ENCODE peak calls at places on chromosomes 5 and 9, in ten cellular contexts. L is Peyer's patch, E is adrenal gland, G is GM13976, O is colonic mucosa, A is body of pancreas, U is GM06990, D is mesothelial cell of epicardium, R is fibroblast of pulmonary artery, Y is spleen. F is an unnamed sample.

GRCh38 chr5:40623480-40624420 is 56.0 kb upstream of the PTGER4 start:
- DNase-seq in U (no peak), R (no peak), O (no peak), D (no peak), E (no peak), L (no peak), G (no peak), A (no peak), Y (no peak), F (no peak)

GRCh38 chr9:72828281-72828731 is 124.5 kb downstream of the ALDH1A1 start:
- DNase-seq in O (no peak), L (no peak), Y (no peak), U (no peak), D (no peak), E (no peak), G (no peak), R (no peak), A (no peak), F (no peak)

GRCh38 chr9:121233906-121234901 is 32.5 kb upstream of the RAB14 start:
- DNase-seq in Y (no peak), D (no peak), O (no peak), E (no peak), G (no peak), R (peak), L (no peak), A (no peak), U (no peak), F (no peak)

GRCh38 chr9:87569008-87569908 is 71.6 kb downstream of the DAPK1 start:
- DNase-seq in O (no peak), L (no peak), Y (no peak), A (peak), G (no peak), D (no peak), R (peak), U (no peak), E (peak), F (no peak)

GRCh38 chr9:132789706-132790105 is 88.4 kb downstream of the AK8 start:
- DNase-seq in D (peak), E (no peak), G (no peak), Y (no peak), O (peak), A (no peak), R (no peak), L (no peak), U (no peak), F (no peak)

GRCh38 chr9:95772320-95773060 is 103.0 kb upstream of the ERCC6L2 start:
- DNase-seq in A (peak), O (peak), E (peak), Y (no peak), G (no peak), R (peak), U (no peak), L (no peak), D (peak), F (peak)

GRCh38 chr9:96484521-96484931 is 34.6 kb downstream of the HABP4 start:
- DNase-seq in U (peak), G (peak), O (no peak), D (no peak), A (no peak), E (no peak), Y (no peak), R (no peak), L (no peak), F (no peak)

GRCh38 chr5:77133061-77133758 is 46.1 kb upstream of the ZBED3 start:
- DNase-seq in G (no peak), A (peak), Y (no peak), U (no peak), D (no peak), O (peak), L (peak), R (peak), E (peak), F (peak)

GRCh38 chr5:1054018-1054798 is 45.6 kb downstream of the NKD2 start:
- DNase-seq in E (no peak), L (no peak), D (no peak), G (no peak), A (no peak), Y (no peak), O (no peak), U (no peak), R (no peak), F (no peak)

GRCh38 chr9:95793924-95794828 is 81.3 kb upstream of the ERCC6L2 start:
- DNase-seq in Y (no peak), D (no peak), R (peak), O (no peak), L (no peak), A (no peak), G (no peak), E (no peak), U (no peak), F (peak)

GRCh38 chr5:39164529-39165402 is 54.6 kb downstream of the FYB1 start:
- DNase-seq in D (no peak), Y (no peak), G (no peak), L (no peak), A (no peak), O (no peak), E (no peak), R (no peak), U (no peak), F (no peak)

GRCh38 chr9:99169982-99170761 is 51.6 kb downstream of the ALG2 start:
- DNase-seq in R (no peak), G (no peak), A (no peak), L (no peak), O (no peak), D (no peak), E (no peak), U (no peak), Y (no peak), F (no peak)

GRCh38 chr5:72543365-72543764 is 36.2 kb upstream of the ZNF366 start:
- DNase-seq in E (no peak), Y (no peak), U (no peak), L (no peak), R (peak), D (no peak), G (no peak), A (no peak), O (no peak), F (peak)

GRCh38 chr5:95647331-95647659 is 718 bp downstream of the RFESD start:
- DNase-seq in L (no peak), R (no peak), G (no peak), O (no peak), D (no peak), A (no peak), Y (no peak), U (no peak), E (no peak), F (no peak)

GRCh38 chr5:170628028-170628427 is 124.2 kb downstream of the KCNIP1 start:
- DNase-seq in R (no peak), A (no peak), D (no peak), E (no peak), L (no peak), G (no peak), O (no peak), Y (peak), U (no peak), F (no peak)

GRCh38 chr5:35651002-35651756 is 33.5 kb downstream of the SPEF2 start:
- DNase-seq in E (peak), D (no peak), U (no peak), Y (no peak), R (peak), L (peak), G (peak), O (peak), A (peak), F (peak)

GRCh38 chr5:5135957-5136676 is 4.0 kb upstream of the ADAMTS16 start:
- DNase-seq in Y (no peak), G (no peak), L (no peak), R (no peak), A (no peak), E (no peak), O (no peak), U (no peak), D (no peak), F (no peak)

GRCh38 chr9:5453673-5454072 is 3.3 kb downstream of the CD274 start:
- DNase-seq in Y (no peak), R (no peak), L (no peak), E (no peak), A (no peak), O (no peak), D (no peak), U (no peak), G (no peak), F (no peak)

GRCh38 chr9:35350827-35351549 is 138.9 kb upstream of the RUSC2 start:
- DNase-seq in A (no peak), G (no peak), D (no peak), O (no peak), Y (no peak), R (peak), U (no peak), E (peak), L (no peak), F (peak)

GRCh38 chr9:114553202-114553601 is 34.4 kb upstream of the ATP6V1G1 start:
- DNase-seq in Y (no peak), U (no peak), O (no peak), L (no peak), R (no peak), A (no peak), D (no peak), E (no peak), G (no peak), F (no peak)

GRCh38 chr9:131641618-131642495 is 96.5 kb downstream of the PRRT1B start:
- DNase-seq in Y (no peak), R (no peak), E (no peak), O (peak), L (no peak), D (no peak), G (no peak), U (no peak), A (no peak), F (peak)

GRCh38 chr5:157312492-157312891 is 46.6 kb downstream of the CYFIP2 start:
- DNase-seq in A (peak), E (peak), Y (no peak), U (no peak), D (no peak), R (peak), G (peak), O (peak), L (peak), F (peak)

DNA sequence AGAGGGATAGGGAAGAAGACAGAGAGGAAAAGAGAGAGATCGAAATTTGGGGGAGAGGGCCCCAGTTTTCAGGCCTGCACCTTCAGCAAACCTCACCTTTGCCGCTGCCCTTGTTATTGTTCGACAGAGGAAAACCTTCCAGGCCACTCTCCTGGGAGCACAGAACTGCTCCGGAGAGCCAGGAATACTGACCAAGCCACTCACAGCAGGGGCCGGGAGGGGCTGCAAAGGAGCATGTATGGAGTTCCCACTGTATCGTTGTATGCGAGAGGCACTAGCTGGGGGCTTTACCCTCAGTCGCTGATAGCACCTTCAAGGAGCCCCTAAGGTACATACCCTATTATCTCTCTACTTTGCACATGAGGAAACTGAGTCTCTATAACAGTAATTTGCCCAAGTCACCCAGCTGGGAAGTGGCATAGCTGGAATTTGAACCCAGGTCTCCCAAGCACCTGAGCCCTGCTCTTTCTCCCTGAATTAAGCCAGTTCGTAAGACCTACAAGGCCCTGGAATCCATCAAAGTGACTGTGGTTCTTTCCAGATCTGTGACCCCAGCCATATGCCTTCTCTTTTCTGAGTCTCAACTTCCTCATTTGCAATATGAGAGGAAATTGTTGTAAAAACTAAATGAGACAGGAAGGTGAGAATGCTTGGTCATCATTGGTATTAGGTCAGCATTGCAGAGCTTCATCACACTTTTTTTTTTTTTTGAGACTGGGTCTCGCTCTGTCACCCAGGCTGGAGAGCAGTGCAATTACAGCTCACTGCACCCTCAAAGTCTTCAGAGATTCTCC is 21.0 kb upstream of the FOXE1 start:
- DNase-seq in Y (no peak), A (no peak), R (no peak), D (no peak), U (no peak), L (no peak), O (no peak), G (no peak), E (no peak), F (no peak)
- TF ChIP-seq CTCF in Y (no peak), A (no peak), R (no peak), D (no peak), U (no peak), L (no peak), O (no peak), G (no peak), E (no peak), F (no peak)

GRCh38 chr5:11076945-11077613 is 316.0 kb upstream of the DAP start:
- DNase-seq in L (no peak), E (no peak), U (no peak), G (no peak), Y (no peak), R (no peak), D (no peak), A (no peak), O (no peak), F (no peak)

GRCh38 chr5:11072556-11072955 is 311.5 kb upstream of the DAP start:
- DNase-seq in U (no peak), G (no peak), A (no peak), D (no peak), E (no peak), O (no peak), R (no peak), Y (no peak), L (no peak), F (no peak)

DNA sequence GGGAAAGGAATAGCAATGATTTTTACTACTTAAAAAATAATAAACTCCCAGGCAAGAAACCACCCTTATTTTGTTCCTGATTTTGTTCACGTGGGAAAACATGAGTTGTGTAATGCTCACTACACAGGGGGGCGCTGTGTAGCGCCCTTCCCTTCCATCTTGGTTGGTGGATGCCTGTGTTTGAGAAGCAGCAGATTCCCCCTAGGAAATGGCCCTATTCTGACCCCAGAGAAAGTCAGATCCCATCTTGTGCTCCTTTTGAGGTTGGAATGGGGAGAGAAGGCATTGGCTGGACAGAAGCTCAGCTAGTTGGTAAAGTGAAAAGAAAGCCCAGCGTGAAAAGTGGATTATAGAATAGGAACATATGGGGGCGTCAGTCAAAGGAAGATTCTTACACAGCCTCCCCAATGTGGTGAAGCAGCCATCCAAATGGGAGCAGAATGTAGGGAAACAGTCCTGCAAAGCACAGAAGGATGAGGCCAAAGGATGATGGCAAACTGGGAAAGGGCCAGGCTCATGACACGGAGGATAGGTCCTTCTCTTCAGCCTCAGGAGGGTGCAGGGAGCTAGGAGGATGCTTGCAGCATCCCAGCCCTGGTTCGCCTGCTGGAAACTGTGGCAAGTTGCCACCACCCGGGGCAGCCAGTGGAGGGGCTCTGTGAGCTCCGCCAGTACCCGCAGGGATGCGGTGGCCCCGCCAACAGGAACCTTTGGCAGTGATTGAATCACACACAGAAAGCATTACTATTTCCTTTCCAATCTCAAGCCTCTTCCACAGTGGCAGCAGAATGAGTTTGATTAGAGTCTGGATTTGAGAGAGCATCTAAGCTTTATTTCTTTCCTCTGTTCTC is 314.2 kb upstream of the DAP start:
- DNase-seq in Y (no peak), R (no peak), G (no peak), U (no peak), E (no peak), A (no peak), O (no peak), D (no peak), L (no peak), F (no peak)
- TF ChIP-seq CTCF in Y (no peak), R (no peak), G (no peak), U (peak), E (no peak), A (no peak), O (no peak), D (no peak), L (no peak), F (peak)

GRCh38 chr5:134784241-134784920 is 25.8 kb downstream of the DDX46 start:
- DNase-seq in O (no peak), E (no peak), Y (no peak), D (no peak), G (no peak), U (no peak), R (peak), L (no peak), A (no peak), F (no peak)
- TF ChIP-seq CTCF in O (no peak), E (no peak), Y (no peak), D (no peak), G (no peak), U (peak), R (peak), L (peak), A (no peak), F (peak)

GRCh38 chr5:132228241-132229035 is 785 bp upstream of the P4HA2 start:
- DNase-seq in Y (peak), A (no peak), O (peak), U (no peak), L (peak), E (no peak), D (peak), G (no peak), R (no peak), F (no peak)
- TF ChIP-seq CTCF in Y (no peak), A (no peak), O (no peak), U (no peak), L (no peak), E (no peak), D (no peak), G (no peak), R (no peak), F (no peak)

GRCh38 chr5:141756196-141756595 is 74.2 kb upstream of the ARAP3 start:
- DNase-seq in R (no peak), A (no peak), O (no peak), D (no peak), U (no peak), E (no peak), Y (no peak), G (no peak), L (no peak), F (no peak)

GRCh38 chr5:141757402-141757801 is 75.4 kb upstream of the ARAP3 start:
- DNase-seq in Y (no peak), R (peak), E (no peak), L (no peak), A (peak), G (no peak), U (no peak), D (no peak), O (peak), F (peak)

GRCh38 chr5:141760193-141760592 is 78.2 kb upstream of the ARAP3 start:
- DNase-seq in L (no peak), R (no peak), D (no peak), E (no peak), U (no peak), A (no peak), O (no peak), Y (no peak), G (no peak), F (no peak)

GRCh38 chr5:141760753-141761152 is 78.7 kb upstream of the ARAP3 start:
- DNase-seq in G (no peak), U (no peak), A (no peak), R (no peak), D (no peak), L (no peak), E (no peak), O (no peak), Y (no peak), F (no peak)

GRCh38 chr5:141758316-141758965 is 76.4 kb upstream of the ARAP3 start:
- DNase-seq in U (no peak), E (no peak), O (no peak), Y (no peak), A (no peak), R (no peak), L (no peak), G (no peak), D (peak), F (no peak)
- TF ChIP-seq CTCF in U (no peak), E (no peak), O (no peak), Y (no peak), A (no peak), R (no peak), L (no peak), G (no peak), D (no peak), F (no peak)